ENCODE peak calls at places on chromosomes 11 and 22, in ten cellular contexts. G is NCI-H1092 treated with DMSO at 0.1 percent for 48 hours; Z is B cell; Y is NAMALWA; L is GDM1; A is activated T-cell treated with anti-CD3 and anti-CD28 coated beads, Interleukin-2, amount 50 U/mL, for 48 hours; H is stimulated activated naive B cell treated with anti-CD40 and anti-IgM and Interleukin-4, amounts not matched to agents 10 μg/mL and 1 μg/mL and 100 μg/mL, for 72 hours; J is RWPE1; P is activated effector memory CD4-positive, alpha-beta T cell treated with anti-CD3 and anti-CD28 coated beads, Interleukin-2, amount 50 U/mL, for 16 hours; F is lung. M is an unnamed sample.

GRCh38 chr22:20928573-20928967 is 11.4 kb downstream of the CRKL start:
- DNase-seq in Z (no peak), H (no peak), J (no peak), P (no peak), A (no peak), G (no peak), L (no peak), F (no peak), Y (no peak), M (no peak)

GRCh38 chr11:61949169-61950034 is 749 bp upstream of the BEST1 start:
- DNase-seq in Y (peak), J (peak), G (peak), Z (no peak), H (no peak), A (no peak), F (peak), P (no peak), L (no peak), M (peak)

GRCh38 chr11:113415343-113415742 is 27.8 kb downstream of the ANKK1 start:
- DNase-seq in Y (no peak), G (no peak), F (no peak), A (no peak), Z (no peak), J (no peak), H (no peak), P (no peak), L (no peak), M (no peak)

GRCh38 chr11:103358251-103358650 is 249.0 kb downstream of the DYNC2H1 start:
- DNase-seq in L (no peak), P (no peak), G (no peak), H (no peak), Y (no peak), A (no peak), F (no peak), Z (no peak), J (no peak), M (no peak)

GRCh38 chr22:44998296-44998695 is 11.5 kb downstream of the PHF21B start:
- DNase-seq in Y (no peak), Z (no peak), F (no peak), L (no peak), J (no peak), P (no peak), H (no peak), G (no peak), A (no peak), M (no peak)

GRCh38 chr11:28132541-28132940 is 24.4 kb downstream of the METTL15 start:
- DNase-seq in J (no peak), H (no peak), G (no peak), Z (no peak), L (no peak), Y (no peak), F (no peak), A (no peak), P (no peak), M (no peak)

GRCh38 chr11:132158091-132158490 is 787.7 kb downstream of the NTM start:
- DNase-seq in Z (no peak), Y (peak), J (peak), A (no peak), P (no peak), H (no peak), F (no peak), L (no peak), G (peak), M (no peak)

GRCh38 chr11:128904303-128904871 is 13.2 kb downstream of the KCNJ5 start:
- DNase-seq in G (no peak), Z (no peak), Y (no peak), F (no peak), H (no peak), P (no peak), J (peak), L (no peak), A (no peak), M (no peak)

GRCh38 chr22:24728790-24729637 is 45.5 kb downstream of the PIWIL3 start:
- DNase-seq in G (no peak), F (no peak), P (no peak), A (no peak), J (no peak), Y (no peak), Z (no peak), L (no peak), H (no peak), M (no peak)

GRCh38 chr11:15824060-15824459 is 532.3 kb downstream of the SOX6 start:
- DNase-seq in Z (no peak), A (no peak), G (no peak), J (no peak), P (no peak), Y (no peak), F (no peak), L (no peak), H (no peak), M (no peak)

GRCh38 chr11:45390407-45390806 is 104.3 kb upstream of the SYT13 start:
- DNase-seq in Y (no peak), A (no peak), P (no peak), H (no peak), L (no peak), J (no peak), F (no peak), G (peak), Z (no peak), M (no peak)

GRCh38 chr11:43986327-43986726 is 43.9 kb downstream of the C11orf96 start:
- DNase-seq in H (no peak), G (no peak), Y (no peak), Z (no peak), A (no peak), P (no peak), J (no peak), F (no peak), L (no peak), M (no peak)

GRCh38 chr11:67309166-67309565 is 5.8 kb downstream of the SSH3 start:
- DNase-seq in F (no peak), J (no peak), A (no peak), Z (no peak), P (no peak), L (no peak), H (no peak), Y (peak), G (no peak), M (peak)

GRCh38 chr11:114260483-114260882 is 35.7 kb upstream of the NNMT start:
- DNase-seq in A (no peak), H (no peak), Y (no peak), F (no peak), P (no peak), J (no peak), G (no peak), L (no peak), Z (no peak), M (no peak)

GRCh38 chr11:46291441-46292143 is 14.1 kb downstream of the CREB3L1 start:
- DNase-seq in Z (no peak), Y (no peak), J (no peak), F (no peak), G (no peak), H (no peak), A (no peak), P (no peak), L (no peak), M (no peak)

GRCh38 chr22:49624421-49625177 is 203.1 kb downstream of the BRD1 start:
- DNase-seq in H (no peak), Y (no peak), A (no peak), Z (no peak), G (no peak), J (no peak), P (no peak), L (no peak), F (no peak), M (no peak)

GRCh38 chr11:66619080-66619554 is 2.7 kb downstream of the RBM14 start:
- DNase-seq in P (no peak), J (peak), Y (peak), H (no peak), Z (no peak), F (no peak), A (no peak), G (no peak), L (no peak), M (no peak)

GRCh38 chr11:94557992-94558391 is 9.2 kb upstream of the PIWIL4 start:
- DNase-seq in J (no peak), F (no peak), G (no peak), Y (no peak), H (no peak), Z (no peak), P (no peak), L (no peak), A (no peak), M (no peak)

GRCh38 chr22:30649430-30650007 is 13.9 kb downstream of the SLC35E4 start:
- DNase-seq in L (peak), P (peak), A (peak), H (peak), G (no peak), Y (no peak), Z (no peak), F (peak), J (peak), M (no peak)

GRCh38 chr22:23915230-23915754 is 21.1 kb downstream of the MIF start:
- DNase-seq in H (peak), L (no peak), G (no peak), Z (peak), F (no peak), A (no peak), Y (no peak), J (no peak), P (no peak), M (no peak)

GRCh38 chr22:26464312-26464711 is 19.3 kb downstream of the HPS4 start:
- DNase-seq in Y (no peak), G (no peak), P (no peak), Z (no peak), L (no peak), F (no peak), H (no peak), J (no peak), A (no peak), M (peak)

GRCh38 chr22:36439481-36440271 is 41.8 kb downstream of the TXN2 start:
- DNase-seq in L (no peak), H (no peak), Z (no peak), J (peak), A (peak), G (no peak), F (no peak), Y (no peak), P (peak), M (no peak)

GRCh38 chr11:93591247-93591898 is 48.2 kb upstream of the SMCO4 start:
- DNase-seq in P (no peak), L (no peak), Z (no peak), F (no peak), A (no peak), J (no peak), Y (no peak), H (no peak), G (no peak), M (no peak)

GRCh38 chr22:17013396-17014100 is 5.5 kb upstream of the GAB4 start:
- DNase-seq in L (no peak), J (no peak), Y (no peak), G (no peak), A (no peak), P (no peak), F (no peak), Z (no peak), H (no peak), M (no peak)

GRCh38 chr11:99693941-99694492 is 673.3 kb downstream of the CNTN5 start:
- DNase-seq in Z (no peak), P (no peak), J (peak), G (peak), Y (no peak), L (no peak), A (no peak), F (no peak), H (no peak), M (no peak)

GRCh38 chr11:117045956-117046355 is 52.3 kb downstream of the SIK3 start:
- DNase-seq in H (no peak), Y (no peak), J (no peak), L (no peak), A (no peak), Z (no peak), F (peak), P (no peak), G (no peak), M (no peak)

GRCh38 chr11:104772806-104773241 is 125.4 kb downstream of the CASP12 start:
- DNase-seq in A (no peak), H (no peak), J (peak), Z (no peak), P (no peak), G (no peak), F (no peak), L (no peak), Y (no peak), M (no peak)

GRCh38 chr11:15770798-15771414 is 585.4 kb downstream of the SOX6 start:
- DNase-seq in Z (no peak), Y (peak), L (peak), J (peak), F (no peak), G (peak), A (peak), H (no peak), P (no peak), M (no peak)

GRCh38 chr22:48886604-48887393 is 940.9 kb downstream of the BRD1 start:
- DNase-seq in H (no peak), A (no peak), Z (no peak), P (peak), Y (no peak), G (no peak), L (no peak), F (no peak), J (no peak), M (peak)

GRCh38 chr22:35839811-35840739 is 122.4 kb downstream of the APOL5 start:
- DNase-seq in L (no peak), Z (no peak), A (peak), H (no peak), G (peak), Y (peak), P (no peak), F (peak), J (peak), M (peak)

GRCh38 chr11:44505591-44506054 is 59.8 kb upstream of the CD82 start:
- DNase-seq in F (no peak), Y (no peak), G (no peak), L (no peak), Z (no peak), A (no peak), P (no peak), J (no peak), H (no peak), M (no peak)

GRCh38 chr22:29011868-29012428 is 49.7 kb downstream of the C22orf31 start:
- DNase-seq in F (no peak), J (no peak), Y (no peak), P (no peak), Z (no peak), H (no peak), G (no peak), L (no peak), A (no peak), M (peak)

GRCh38 chr11:96000064-96000463 is 76.2 kb upstream of the MTMR2 start:
- DNase-seq in Z (no peak), G (no peak), F (no peak), H (no peak), J (no peak), A (no peak), P (no peak), Y (no peak), L (no peak), M (no peak)

GRCh38 chr22:36285017-36285416 is 32.1 kb downstream of the APOL1 start:
- DNase-seq in Y (no peak), Z (peak), J (no peak), L (no peak), F (no peak), A (no peak), P (no peak), G (no peak), H (no peak), M (no peak)

M was measured in sciatic nerve.